ENCODE peak calls at places on chromosomes 6 and 20, in ten cellular contexts. One of them, this sample, is unnamed.

GRCh38 chr6:52125139-52125538 is 37.7 kb upstream of the PKHD1 start:
- DNase-seq in cardiac fibroblast: no peak
- DNase-seq in colonic mucosa: no peak
- DNase-seq in CD8-positive, alpha-beta T cell: no peak
- DNase-seq in body of pancreas: peak; percentile 31
- DNase-seq in lower lobe of right lung: no peak
- DNase-seq in PC-9: no peak
- DNase-seq in AG10803: no peak
- DNase-seq in hepatocyte: no peak
- DNase-seq in HCT116: no peak
- DNase-seq in this sample: no peak

GRCh38 chr20:38727602-38728236 is 3.4 kb downstream of the SLC32A1 start:
- DNase-seq in cardiac fibroblast: no peak
- DNase-seq in colonic mucosa: no peak
- DNase-seq in CD8-positive, alpha-beta T cell: no peak
- DNase-seq in body of pancreas: no peak
- DNase-seq in lower lobe of right lung: no peak
- DNase-seq in PC-9: no peak
- DNase-seq in AG10803: no peak
- DNase-seq in hepatocyte: no peak
- DNase-seq in HCT116: no peak
- DNase-seq in this sample: no peak

GRCh38 chr6:140970485-140970884 is 1162.2 kb upstream of the GJE1 start:
- DNase-seq in cardiac fibroblast: no peak
- DNase-seq in colonic mucosa: no peak
- DNase-seq in CD8-positive, alpha-beta T cell: no peak
- DNase-seq in body of pancreas: no peak
- DNase-seq in lower lobe of right lung: no peak
- DNase-seq in PC-9: no peak
- DNase-seq in AG10803: peak; percentile 82
- DNase-seq in hepatocyte: peak; percentile 53
- DNase-seq in HCT116: no peak
- DNase-seq in this sample: no peak

GRCh38 chr6:136582702-136583471 is 32.7 kb upstream of the MAP7 start:
- DNase-seq in cardiac fibroblast: peak; percentile 94
- DNase-seq in colonic mucosa: no peak
- DNase-seq in CD8-positive, alpha-beta T cell: no peak
- DNase-seq in body of pancreas: no peak
- DNase-seq in lower lobe of right lung: no peak
- DNase-seq in PC-9: no peak
- DNase-seq in AG10803: peak; percentile 93
- DNase-seq in hepatocyte: peak; percentile 51
- DNase-seq in HCT116: peak; percentile 22
- DNase-seq in this sample: peak; percentile 68

GRCh38 chr20:12925214-12925755 is 83.5 kb upstream of the SPTLC3 start:
- DNase-seq in cardiac fibroblast: peak; percentile 88
- DNase-seq in colonic mucosa: peak; percentile 45
- DNase-seq in CD8-positive, alpha-beta T cell: peak; percentile 16
- DNase-seq in body of pancreas: peak; percentile 63
- DNase-seq in lower lobe of right lung: no peak
- DNase-seq in PC-9: peak; percentile 63
- DNase-seq in AG10803: peak; percentile 84
- DNase-seq in hepatocyte: peak; percentile 87
- DNase-seq in HCT116: peak; percentile 19
- DNase-seq in this sample: peak; percentile 82

GRCh38 chr6:144897441-144897921 is 612.3 kb downstream of the UTRN start:
- DNase-seq in cardiac fibroblast: peak; percentile 93
- DNase-seq in colonic mucosa: peak; percentile 28
- DNase-seq in CD8-positive, alpha-beta T cell: no peak
- DNase-seq in body of pancreas: no peak
- DNase-seq in lower lobe of right lung: no peak
- DNase-seq in PC-9: peak; percentile 61
- DNase-seq in AG10803: peak; percentile 90
- DNase-seq in hepatocyte: peak; percentile 16
- DNase-seq in HCT116: peak; percentile 94
- DNase-seq in this sample: peak; percentile 33

GRCh38 chr20:47440857-47441773 is 60.6 kb upstream of the NCOA3 start:
- DNase-seq in cardiac fibroblast: no peak
- DNase-seq in colonic mucosa: no peak
- DNase-seq in CD8-positive, alpha-beta T cell: no peak
- DNase-seq in body of pancreas: no peak
- DNase-seq in lower lobe of right lung: no peak
- DNase-seq in PC-9: peak; percentile 48
- DNase-seq in AG10803: peak; percentile 50
- DNase-seq in hepatocyte: no peak
- DNase-seq in HCT116: no peak
- DNase-seq in this sample: no peak

GRCh38 chr6:121260651-121261102 is 73.6 kb downstream of the TBC1D32 start:
- DNase-seq in cardiac fibroblast: peak; percentile 92
- DNase-seq in colonic mucosa: no peak
- DNase-seq in CD8-positive, alpha-beta T cell: no peak
- DNase-seq in body of pancreas: no peak
- DNase-seq in lower lobe of right lung: no peak
- DNase-seq in PC-9: no peak
- DNase-seq in AG10803: peak; percentile 31
- DNase-seq in hepatocyte: peak; percentile 4
- DNase-seq in HCT116: no peak
- DNase-seq in this sample: no peak

GRCh38 chr6:3284436-3284876 is 25.7 kb downstream of the PSMG4 start:
- DNase-seq in cardiac fibroblast: no peak
- DNase-seq in colonic mucosa: no peak
- DNase-seq in CD8-positive, alpha-beta T cell: no peak
- DNase-seq in body of pancreas: no peak
- DNase-seq in lower lobe of right lung: no peak
- DNase-seq in PC-9: no peak
- DNase-seq in AG10803: no peak
- DNase-seq in hepatocyte: no peak
- DNase-seq in HCT116: no peak
- DNase-seq in this sample: no peak

GRCh38 chr6:109527989-109528388 is 45.0 kb upstream of the ZBTB24 start:
- DNase-seq in cardiac fibroblast: no peak
- DNase-seq in colonic mucosa: no peak
- DNase-seq in CD8-positive, alpha-beta T cell: no peak
- DNase-seq in body of pancreas: no peak
- DNase-seq in lower lobe of right lung: no peak
- DNase-seq in PC-9: no peak
- DNase-seq in AG10803: no peak
- DNase-seq in hepatocyte: no peak
- DNase-seq in HCT116: peak; percentile 21
- DNase-seq in this sample: no peak

GRCh38 chr6:116971959-116972358 is 94.9 kb downstream of the RFX6 start:
- DNase-seq in cardiac fibroblast: peak; percentile 66
- DNase-seq in colonic mucosa: peak; percentile 56
- DNase-seq in CD8-positive, alpha-beta T cell: no peak
- DNase-seq in body of pancreas: peak; percentile 18
- DNase-seq in lower lobe of right lung: no peak
- DNase-seq in PC-9: peak; percentile 11
- DNase-seq in AG10803: peak; percentile 49
- DNase-seq in hepatocyte: peak; percentile 61
- DNase-seq in HCT116: peak; percentile 54
- DNase-seq in this sample: peak; percentile 24

GRCh38 chr6:138691595-138692057 is 81.9 kb upstream of the CCDC28A start:
- DNase-seq in cardiac fibroblast: peak; percentile 78
- DNase-seq in colonic mucosa: no peak
- DNase-seq in CD8-positive, alpha-beta T cell: no peak
- DNase-seq in body of pancreas: peak; percentile 28
- DNase-seq in lower lobe of right lung: no peak
- DNase-seq in PC-9: peak; percentile 23
- DNase-seq in AG10803: peak; percentile 86
- DNase-seq in hepatocyte: peak; percentile 51
- DNase-seq in HCT116: peak; percentile 52
- DNase-seq in this sample: peak; percentile 60

GRCh38 chr6:106056738-106057390 is 29.3 kb upstream of the PRDM1 start:
- DNase-seq in cardiac fibroblast: no peak
- DNase-seq in colonic mucosa: peak; percentile 68
- DNase-seq in CD8-positive, alpha-beta T cell: no peak
- DNase-seq in body of pancreas: no peak
- DNase-seq in lower lobe of right lung: no peak
- DNase-seq in PC-9: no peak
- DNase-seq in AG10803: no peak
- DNase-seq in hepatocyte: no peak
- DNase-seq in HCT116: no peak
- DNase-seq in this sample: no peak

GRCh38 chr6:112243861-112244415 is 10.4 kb downstream of the LAMA4 start:
- DNase-seq in cardiac fibroblast: no peak
- DNase-seq in colonic mucosa: no peak
- DNase-seq in CD8-positive, alpha-beta T cell: no peak
- DNase-seq in body of pancreas: no peak
- DNase-seq in lower lobe of right lung: no peak
- DNase-seq in PC-9: peak; percentile 51
- DNase-seq in AG10803: no peak
- DNase-seq in hepatocyte: no peak
- DNase-seq in HCT116: no peak
- DNase-seq in this sample: no peak
- H3K4me3 ChIP-seq in cardiac fibroblast: no peak overlapping the region
- H3K4me3 ChIP-seq in colonic mucosa: no peak overlapping the region
- H3K4me3 ChIP-seq in CD8-positive, alpha-beta T cell: no peak overlapping the region
- H3K4me3 ChIP-seq in body of pancreas: no peak overlapping the region
- H3K4me3 ChIP-seq in lower lobe of right lung: no peak overlapping the region
- H3K4me3 ChIP-seq in PC-9: peak overlapping the region; percentile 19
- H3K4me3 ChIP-seq in AG10803: peak overlapping the region; percentile 13
- H3K4me3 ChIP-seq in hepatocyte: no peak overlapping the region
- H3K4me3 ChIP-seq in HCT116: no peak overlapping the region
- H3K4me3 ChIP-seq in this sample: no peak overlapping the region

GRCh38 chr6:111580401-111580800 is 25.3 kb downstream of the TRAF3IP2 start:
- DNase-seq in cardiac fibroblast: no peak
- DNase-seq in colonic mucosa: no peak
- DNase-seq in CD8-positive, alpha-beta T cell: no peak
- DNase-seq in body of pancreas: no peak
- DNase-seq in lower lobe of right lung: no peak
- DNase-seq in PC-9: no peak
- DNase-seq in AG10803: peak; percentile 55
- DNase-seq in hepatocyte: no peak
- DNase-seq in HCT116: no peak
- DNase-seq in this sample: no peak

GRCh38 chr6:111581957-111582356 is 23.7 kb downstream of the TRAF3IP2 start:
- DNase-seq in cardiac fibroblast: no peak
- DNase-seq in colonic mucosa: no peak
- DNase-seq in CD8-positive, alpha-beta T cell: no peak
- DNase-seq in body of pancreas: no peak
- DNase-seq in lower lobe of right lung: no peak
- DNase-seq in PC-9: no peak
- DNase-seq in AG10803: no peak
- DNase-seq in hepatocyte: no peak
- DNase-seq in HCT116: no peak
- DNase-seq in this sample: no peak

GRCh38 chr6:111579816-111580215 is 25.9 kb downstream of the TRAF3IP2 start:
- DNase-seq in cardiac fibroblast: no peak
- DNase-seq in colonic mucosa: no peak
- DNase-seq in CD8-positive, alpha-beta T cell: no peak
- DNase-seq in body of pancreas: no peak
- DNase-seq in lower lobe of right lung: no peak
- DNase-seq in PC-9: no peak
- DNase-seq in AG10803: no peak
- DNase-seq in hepatocyte: no peak
- DNase-seq in HCT116: no peak
- DNase-seq in this sample: no peak

GRCh38 chr6:111583221-111583620 is 22.5 kb downstream of the TRAF3IP2 start:
- DNase-seq in cardiac fibroblast: no peak
- DNase-seq in colonic mucosa: no peak
- DNase-seq in CD8-positive, alpha-beta T cell: no peak
- DNase-seq in body of pancreas: no peak
- DNase-seq in lower lobe of right lung: no peak
- DNase-seq in PC-9: no peak
- DNase-seq in AG10803: no peak
- DNase-seq in hepatocyte: no peak
- DNase-seq in HCT116: no peak
- DNase-seq in this sample: no peak

GRCh38 chr6:111580826-111581505 is 24.7 kb downstream of the TRAF3IP2 start:
- DNase-seq in cardiac fibroblast: peak; percentile 44
- DNase-seq in colonic mucosa: no peak
- DNase-seq in CD8-positive, alpha-beta T cell: no peak
- DNase-seq in body of pancreas: no peak
- DNase-seq in lower lobe of right lung: no peak
- DNase-seq in PC-9: no peak
- DNase-seq in AG10803: peak; percentile 77
- DNase-seq in hepatocyte: no peak
- DNase-seq in HCT116: no peak
- DNase-seq in this sample: no peak
- TF ChIP-seq CTCF in cardiac fibroblast: no peak
- TF ChIP-seq CTCF in colonic mucosa: no peak
- TF ChIP-seq CTCF in CD8-positive, alpha-beta T cell: no peak
- TF ChIP-seq CTCF in body of pancreas: no peak
- TF ChIP-seq CTCF in lower lobe of right lung: no peak
- TF ChIP-seq CTCF in PC-9: no peak
- TF ChIP-seq CTCF in AG10803: peak; percentile 39
- TF ChIP-seq CTCF in hepatocyte: no peak
- TF ChIP-seq CTCF in HCT116: no peak
- TF ChIP-seq CTCF in this sample: no peak

DNA sequence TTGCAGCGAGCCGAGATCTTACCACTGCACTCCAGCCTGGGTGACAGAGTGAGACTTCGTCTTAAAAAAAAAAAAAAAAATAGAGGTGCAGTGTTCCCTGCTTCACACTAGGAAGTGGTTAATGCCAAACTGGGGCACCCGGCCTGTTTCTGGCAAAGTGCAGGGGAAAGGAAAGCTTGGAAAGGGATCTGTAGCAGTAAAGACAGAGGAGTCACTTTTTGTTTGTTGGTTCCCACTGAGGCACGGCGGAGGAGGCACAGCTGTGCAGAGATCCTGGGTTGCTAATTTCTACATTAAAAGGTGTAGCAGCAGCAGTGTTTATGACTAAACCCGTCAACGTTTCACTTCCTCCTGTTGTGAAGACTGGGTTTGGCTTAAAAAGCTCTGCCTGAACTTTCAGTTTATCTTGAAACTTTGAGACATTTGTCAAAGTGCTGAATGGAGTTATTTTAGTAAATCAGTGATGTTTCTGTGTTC is 125.6 kb downstream of the CARMIL1 start:
- DNase-seq in cardiac fibroblast: no peak
- DNase-seq in colonic mucosa: peak; percentile 45
- DNase-seq in CD8-positive, alpha-beta T cell: peak; percentile 50
- DNase-seq in body of pancreas: no peak
- DNase-seq in lower lobe of right lung: no peak
- DNase-seq in PC-9: no peak
- DNase-seq in AG10803: no peak
- DNase-seq in hepatocyte: no peak
- DNase-seq in HCT116: no peak
- DNase-seq in this sample: no peak
- H3K4me3 ChIP-seq in cardiac fibroblast: no peak overlapping the region
- H3K4me3 ChIP-seq in colonic mucosa: no peak overlapping the region
- H3K4me3 ChIP-seq in CD8-positive, alpha-beta T cell: peak overlapping the region; percentile 38
- H3K4me3 ChIP-seq in body of pancreas: no peak overlapping the region
- H3K4me3 ChIP-seq in lower lobe of right lung: no peak overlapping the region
- H3K4me3 ChIP-seq in PC-9: no peak overlapping the region
- H3K4me3 ChIP-seq in AG10803: no peak overlapping the region
- H3K4me3 ChIP-seq in hepatocyte: no peak overlapping the region
- H3K4me3 ChIP-seq in HCT116: no peak overlapping the region
- H3K4me3 ChIP-seq in this sample: no peak overlapping the region

DNA sequence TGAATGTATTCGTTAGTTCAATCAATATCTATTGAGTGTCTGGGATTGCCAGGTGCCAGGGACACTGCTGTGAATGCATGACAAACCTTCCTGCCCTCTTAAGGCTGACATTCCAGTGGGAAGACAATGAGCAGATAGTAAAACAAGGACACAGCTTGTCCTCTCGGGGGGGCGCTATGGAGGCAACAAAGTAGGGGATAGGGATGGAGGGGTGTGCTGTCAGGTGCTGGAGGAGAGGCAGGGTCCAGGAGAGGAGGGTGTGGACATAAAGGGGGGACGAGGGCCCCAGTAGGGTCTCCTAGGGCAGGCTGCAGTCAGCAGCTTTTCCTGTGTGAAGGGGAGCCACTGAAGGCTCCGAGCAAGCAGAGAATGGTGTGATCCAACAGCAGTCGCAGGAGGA is 198.2 kb upstream of the PDE10A start:
- DNase-seq in cardiac fibroblast: no peak
- DNase-seq in colonic mucosa: no peak
- DNase-seq in CD8-positive, alpha-beta T cell: no peak
- DNase-seq in body of pancreas: no peak
- DNase-seq in lower lobe of right lung: no peak
- DNase-seq in PC-9: no peak
- DNase-seq in AG10803: no peak
- DNase-seq in hepatocyte: no peak
- DNase-seq in HCT116: no peak
- DNase-seq in this sample: no peak
- TF ChIP-seq CTCF in cardiac fibroblast: no peak
- TF ChIP-seq CTCF in colonic mucosa: no peak
- TF ChIP-seq CTCF in CD8-positive, alpha-beta T cell: no peak
- TF ChIP-seq CTCF in body of pancreas: no peak
- TF ChIP-seq CTCF in lower lobe of right lung: no peak
- TF ChIP-seq CTCF in PC-9: no peak
- TF ChIP-seq CTCF in AG10803: no peak
- TF ChIP-seq CTCF in hepatocyte: no peak
- TF ChIP-seq CTCF in HCT116: no peak
- TF ChIP-seq CTCF in this sample: no peak

This sample was measured in astrocyte of the cerebellum.